ENCODE peak calls at places on chromosomes 1 and 21, in eight cellular contexts. One of them, this sample, is unnamed.

GRCh38 chr1:232528472-232529089 is 101.4 kb downstream of the SIPA1L2 start:
- DNase-seq in dermis microvascular lymphatic vessel endothelial cell: no peak
- DNase-seq in mesenteric fat pad: no peak
- DNase-seq in pancreas: no peak
- DNase-seq in ovary: no peak
- DNase-seq in left lobe of liver: no peak
- DNase-seq in activated CD4-positive, alpha-beta T cell treated with anti-CD3 and anti-CD28 coated beads, Interleukin-2, amount 50 U/mL, for 24 hours: no peak
- DNase-seq in T47D: no peak
- DNase-seq in this sample: no peak

GRCh38 chr1:179288977-179289376 is 4.6 kb upstream of the SOAT1 start:
- DNase-seq in dermis microvascular lymphatic vessel endothelial cell: no peak
- DNase-seq in mesenteric fat pad: no peak
- DNase-seq in pancreas: no peak
- DNase-seq in ovary: no peak
- DNase-seq in left lobe of liver: no peak
- DNase-seq in activated CD4-positive, alpha-beta T cell treated with anti-CD3 and anti-CD28 coated beads, Interleukin-2, amount 50 U/mL, for 24 hours: no peak
- DNase-seq in T47D: no peak
- DNase-seq in this sample: no peak

GRCh38 chr1:32242341-32242851 is 4.6 kb upstream of the FAM167B start:
- DNase-seq in dermis microvascular lymphatic vessel endothelial cell: peak; percentile 25
- DNase-seq in mesenteric fat pad: no peak
- DNase-seq in pancreas: no peak
- DNase-seq in ovary: peak; percentile 54
- DNase-seq in left lobe of liver: no peak
- DNase-seq in activated CD4-positive, alpha-beta T cell treated with anti-CD3 and anti-CD28 coated beads, Interleukin-2, amount 50 U/mL, for 24 hours: no peak
- DNase-seq in T47D: no peak
- DNase-seq in this sample: peak; percentile 82

GRCh38 chr1:151710187-151710586 is 6.4 kb downstream of the CELF3 start:
- DNase-seq in dermis microvascular lymphatic vessel endothelial cell: no peak
- DNase-seq in mesenteric fat pad: no peak
- DNase-seq in pancreas: peak; percentile 58
- DNase-seq in ovary: no peak
- DNase-seq in left lobe of liver: no peak
- DNase-seq in activated CD4-positive, alpha-beta T cell treated with anti-CD3 and anti-CD28 coated beads, Interleukin-2, amount 50 U/mL, for 24 hours: peak; percentile 13
- DNase-seq in T47D: no peak
- DNase-seq in this sample: peak; percentile 39

GRCh38 chr1:42777860-42778259 is 6.9 kb upstream of the TMEM269 start:
- DNase-seq in dermis microvascular lymphatic vessel endothelial cell: peak; percentile 56
- DNase-seq in mesenteric fat pad: no peak
- DNase-seq in pancreas: no peak
- DNase-seq in ovary: no peak
- DNase-seq in left lobe of liver: no peak
- DNase-seq in activated CD4-positive, alpha-beta T cell treated with anti-CD3 and anti-CD28 coated beads, Interleukin-2, amount 50 U/mL, for 24 hours: no peak
- DNase-seq in T47D: peak; percentile 21
- DNase-seq in this sample: peak; percentile 40

GRCh38 chr1:201409440-201409839 is 10.3 kb upstream of the LAD1 start:
- DNase-seq in dermis microvascular lymphatic vessel endothelial cell: no peak
- DNase-seq in mesenteric fat pad: no peak
- DNase-seq in pancreas: no peak
- DNase-seq in ovary: no peak
- DNase-seq in left lobe of liver: no peak
- DNase-seq in activated CD4-positive, alpha-beta T cell treated with anti-CD3 and anti-CD28 coated beads, Interleukin-2, amount 50 U/mL, for 24 hours: no peak
- DNase-seq in T47D: no peak
- DNase-seq in this sample: no peak

GRCh38 chr1:15724949-15725880 is 10.8 kb upstream of the SLC25A34 start:
- DNase-seq in dermis microvascular lymphatic vessel endothelial cell: no peak
- DNase-seq in mesenteric fat pad: no peak
- DNase-seq in pancreas: no peak
- DNase-seq in ovary: no peak
- DNase-seq in left lobe of liver: no peak
- DNase-seq in activated CD4-positive, alpha-beta T cell treated with anti-CD3 and anti-CD28 coated beads, Interleukin-2, amount 50 U/mL, for 24 hours: no peak
- DNase-seq in T47D: no peak
- DNase-seq in this sample: no peak

GRCh38 chr1:239952348-239953307 is 139.1 kb upstream of the FMN2 start:
- DNase-seq in dermis microvascular lymphatic vessel endothelial cell: no peak
- DNase-seq in mesenteric fat pad: peak; percentile 80
- DNase-seq in pancreas: no peak
- DNase-seq in ovary: no peak
- DNase-seq in left lobe of liver: peak; percentile 54
- DNase-seq in activated CD4-positive, alpha-beta T cell treated with anti-CD3 and anti-CD28 coated beads, Interleukin-2, amount 50 U/mL, for 24 hours: no peak
- DNase-seq in T47D: no peak
- DNase-seq in this sample: no peak

GRCh38 chr1:19974822-19975416 is 4.5 kb downstream of the PLA2G2A start:
- DNase-seq in dermis microvascular lymphatic vessel endothelial cell: peak; percentile 76
- DNase-seq in mesenteric fat pad: no peak
- DNase-seq in pancreas: no peak
- DNase-seq in ovary: peak; percentile 79
- DNase-seq in left lobe of liver: peak; percentile 55
- DNase-seq in activated CD4-positive, alpha-beta T cell treated with anti-CD3 and anti-CD28 coated beads, Interleukin-2, amount 50 U/mL, for 24 hours: no peak
- DNase-seq in T47D: peak; percentile 30
- DNase-seq in this sample: peak; percentile 19

GRCh38 chr1:18234790-18235242 is 127.2 kb downstream of the IGSF21 start:
- DNase-seq in dermis microvascular lymphatic vessel endothelial cell: peak; percentile 12
- DNase-seq in mesenteric fat pad: no peak
- DNase-seq in pancreas: no peak
- DNase-seq in ovary: no peak
- DNase-seq in left lobe of liver: no peak
- DNase-seq in activated CD4-positive, alpha-beta T cell treated with anti-CD3 and anti-CD28 coated beads, Interleukin-2, amount 50 U/mL, for 24 hours: no peak
- DNase-seq in T47D: peak; percentile 51
- DNase-seq in this sample: peak; percentile 68

GRCh38 chr1:58749646-58750045 is 34.2 kb downstream of the JUN start:
- DNase-seq in dermis microvascular lymphatic vessel endothelial cell: no peak
- DNase-seq in mesenteric fat pad: no peak
- DNase-seq in pancreas: no peak
- DNase-seq in ovary: no peak
- DNase-seq in left lobe of liver: no peak
- DNase-seq in activated CD4-positive, alpha-beta T cell treated with anti-CD3 and anti-CD28 coated beads, Interleukin-2, amount 50 U/mL, for 24 hours: no peak
- DNase-seq in T47D: no peak
- DNase-seq in this sample: no peak

GRCh38 chr1:234320549-234320948 is 52.7 kb upstream of the COA6 start:
- DNase-seq in dermis microvascular lymphatic vessel endothelial cell: no peak
- DNase-seq in mesenteric fat pad: no peak
- DNase-seq in pancreas: no peak
- DNase-seq in ovary: no peak
- DNase-seq in left lobe of liver: no peak
- DNase-seq in activated CD4-positive, alpha-beta T cell treated with anti-CD3 and anti-CD28 coated beads, Interleukin-2, amount 50 U/mL, for 24 hours: no peak
- DNase-seq in T47D: no peak
- DNase-seq in this sample: no peak

GRCh38 chr1:155166373-155167165 is 6.5 kb downstream of the KRTCAP2 start:
- DNase-seq in dermis microvascular lymphatic vessel endothelial cell: peak; percentile 96
- DNase-seq in mesenteric fat pad: peak; percentile 89
- DNase-seq in pancreas: peak; percentile 50
- DNase-seq in ovary: peak; percentile 71
- DNase-seq in left lobe of liver: peak; percentile 54
- DNase-seq in activated CD4-positive, alpha-beta T cell treated with anti-CD3 and anti-CD28 coated beads, Interleukin-2, amount 50 U/mL, for 24 hours: no peak
- DNase-seq in T47D: no peak
- DNase-seq in this sample: peak; percentile 54

GRCh38 chr1:102941364-102941947 is 166.9 kb downstream of the COL11A1 start:
- DNase-seq in dermis microvascular lymphatic vessel endothelial cell: no peak
- DNase-seq in mesenteric fat pad: no peak
- DNase-seq in pancreas: no peak
- DNase-seq in ovary: no peak
- DNase-seq in left lobe of liver: no peak
- DNase-seq in activated CD4-positive, alpha-beta T cell treated with anti-CD3 and anti-CD28 coated beads, Interleukin-2, amount 50 U/mL, for 24 hours: no peak
- DNase-seq in T47D: peak; percentile 2
- DNase-seq in this sample: no peak

GRCh38 chr1:223062177-223062576 is 80.9 kb downstream of the TLR5 start:
- DNase-seq in dermis microvascular lymphatic vessel endothelial cell: no peak
- DNase-seq in mesenteric fat pad: no peak
- DNase-seq in pancreas: no peak
- DNase-seq in ovary: no peak
- DNase-seq in left lobe of liver: no peak
- DNase-seq in activated CD4-positive, alpha-beta T cell treated with anti-CD3 and anti-CD28 coated beads, Interleukin-2, amount 50 U/mL, for 24 hours: no peak
- DNase-seq in T47D: no peak
- DNase-seq in this sample: no peak

GRCh38 chr1:36912365-36912840 is 121.9 kb downstream of the GRIK3 start:
- DNase-seq in dermis microvascular lymphatic vessel endothelial cell: no peak
- DNase-seq in mesenteric fat pad: peak; percentile 62
- DNase-seq in pancreas: no peak
- DNase-seq in ovary: no peak
- DNase-seq in left lobe of liver: no peak
- DNase-seq in activated CD4-positive, alpha-beta T cell treated with anti-CD3 and anti-CD28 coated beads, Interleukin-2, amount 50 U/mL, for 24 hours: no peak
- DNase-seq in T47D: no peak
- DNase-seq in this sample: no peak

GRCh38 chr1:80155371-80155770 is 1148.8 kb upstream of the ADGRL4 start:
- DNase-seq in dermis microvascular lymphatic vessel endothelial cell: no peak
- DNase-seq in mesenteric fat pad: no peak
- DNase-seq in pancreas: no peak
- DNase-seq in ovary: no peak
- DNase-seq in left lobe of liver: no peak
- DNase-seq in activated CD4-positive, alpha-beta T cell treated with anti-CD3 and anti-CD28 coated beads, Interleukin-2, amount 50 U/mL, for 24 hours: no peak
- DNase-seq in T47D: no peak
- DNase-seq in this sample: no peak

GRCh38 chr1:11700655-11701467 is 9.4 kb downstream of the DRAXIN start:
- DNase-seq in dermis microvascular lymphatic vessel endothelial cell: no peak
- DNase-seq in mesenteric fat pad: no peak
- DNase-seq in pancreas: no peak
- DNase-seq in ovary: no peak
- DNase-seq in left lobe of liver: no peak
- DNase-seq in activated CD4-positive, alpha-beta T cell treated with anti-CD3 and anti-CD28 coated beads, Interleukin-2, amount 50 U/mL, for 24 hours: no peak
- DNase-seq in T47D: no peak
- DNase-seq in this sample: no peak

GRCh38 chr1:58986996-58987767 is 203.3 kb upstream of the JUN start:
- DNase-seq in dermis microvascular lymphatic vessel endothelial cell: no peak
- DNase-seq in mesenteric fat pad: no peak
- DNase-seq in pancreas: no peak
- DNase-seq in ovary: no peak
- DNase-seq in left lobe of liver: no peak
- DNase-seq in activated CD4-positive, alpha-beta T cell treated with anti-CD3 and anti-CD28 coated beads, Interleukin-2, amount 50 U/mL, for 24 hours: no peak
- DNase-seq in T47D: no peak
- DNase-seq in this sample: no peak

GRCh38 chr1:230022666-230023380 is 44.2 kb upstream of the GALNT2 start:
- DNase-seq in dermis microvascular lymphatic vessel endothelial cell: no peak
- DNase-seq in mesenteric fat pad: no peak
- DNase-seq in pancreas: no peak
- DNase-seq in ovary: no peak
- DNase-seq in left lobe of liver: no peak
- DNase-seq in activated CD4-positive, alpha-beta T cell treated with anti-CD3 and anti-CD28 coated beads, Interleukin-2, amount 50 U/mL, for 24 hours: no peak
- DNase-seq in T47D: no peak
- DNase-seq in this sample: no peak

GRCh38 chr21:38788275-38788911 is 17.3 kb upstream of the ETS2 start:
- DNase-seq in dermis microvascular lymphatic vessel endothelial cell: peak; percentile 26
- DNase-seq in mesenteric fat pad: no peak
- DNase-seq in pancreas: no peak
- DNase-seq in ovary: no peak
- DNase-seq in left lobe of liver: no peak
- DNase-seq in activated CD4-positive, alpha-beta T cell treated with anti-CD3 and anti-CD28 coated beads, Interleukin-2, amount 50 U/mL, for 24 hours: no peak
- DNase-seq in T47D: no peak
- DNase-seq in this sample: no peak

GRCh38 chr1:58855351-58856165 is 71.7 kb upstream of the JUN start:
- DNase-seq in dermis microvascular lymphatic vessel endothelial cell: peak; percentile 97
- DNase-seq in mesenteric fat pad: no peak
- DNase-seq in pancreas: no peak
- DNase-seq in ovary: no peak
- DNase-seq in left lobe of liver: no peak
- DNase-seq in activated CD4-positive, alpha-beta T cell treated with anti-CD3 and anti-CD28 coated beads, Interleukin-2, amount 50 U/mL, for 24 hours: no peak
- DNase-seq in T47D: no peak
- DNase-seq in this sample: no peak

GRCh38 chr1:224432672-224433040 is 1.9 kb downstream of the WDR26 start:
- DNase-seq in dermis microvascular lymphatic vessel endothelial cell: peak; percentile 54
- DNase-seq in mesenteric fat pad: no peak
- DNase-seq in pancreas: no peak
- DNase-seq in ovary: no peak
- DNase-seq in left lobe of liver: no peak
- DNase-seq in activated CD4-positive, alpha-beta T cell treated with anti-CD3 and anti-CD28 coated beads, Interleukin-2, amount 50 U/mL, for 24 hours: no peak
- DNase-seq in T47D: no peak
- DNase-seq in this sample: peak; percentile 38

GRCh38 chr1:243693764-243694163 is 156.3 kb downstream of the AKT3 start:
- DNase-seq in dermis microvascular lymphatic vessel endothelial cell: no peak
- DNase-seq in mesenteric fat pad: no peak
- DNase-seq in pancreas: no peak
- DNase-seq in ovary: no peak
- DNase-seq in left lobe of liver: no peak
- DNase-seq in activated CD4-positive, alpha-beta T cell treated with anti-CD3 and anti-CD28 coated beads, Interleukin-2, amount 50 U/mL, for 24 hours: no peak
- DNase-seq in T47D: no peak
- DNase-seq in this sample: no peak

GRCh38 chr1:38746966-38747600 is 112.5 kb downstream of the RRAGC start:
- DNase-seq in dermis microvascular lymphatic vessel endothelial cell: no peak
- DNase-seq in mesenteric fat pad: no peak
- DNase-seq in pancreas: no peak
- DNase-seq in ovary: no peak
- DNase-seq in left lobe of liver: no peak
- DNase-seq in activated CD4-positive, alpha-beta T cell treated with anti-CD3 and anti-CD28 coated beads, Interleukin-2, amount 50 U/mL, for 24 hours: no peak
- DNase-seq in T47D: no peak
- DNase-seq in this sample: no peak

GRCh38 chr1:215002471-215002870 is 80.1 kb upstream of the KCNK2 start:
- DNase-seq in dermis microvascular lymphatic vessel endothelial cell: no peak
- DNase-seq in mesenteric fat pad: no peak
- DNase-seq in pancreas: no peak
- DNase-seq in ovary: no peak
- DNase-seq in left lobe of liver: no peak
- DNase-seq in activated CD4-positive, alpha-beta T cell treated with anti-CD3 and anti-CD28 coated beads, Interleukin-2, amount 50 U/mL, for 24 hours: no peak
- DNase-seq in T47D: no peak
- DNase-seq in this sample: no peak

GRCh38 chr1:154765970-154766369 is 104.1 kb downstream of the KCNN3 start:
- DNase-seq in dermis microvascular lymphatic vessel endothelial cell: peak; percentile 48
- DNase-seq in mesenteric fat pad: peak; percentile 12
- DNase-seq in pancreas: no peak
- DNase-seq in ovary: no peak
- DNase-seq in left lobe of liver: no peak
- DNase-seq in activated CD4-positive, alpha-beta T cell treated with anti-CD3 and anti-CD28 coated beads, Interleukin-2, amount 50 U/mL, for 24 hours: no peak
- DNase-seq in T47D: peak; percentile 83
- DNase-seq in this sample: no peak

GRCh38 chr1:30795026-30795425 is 37.5 kb upstream of the LAPTM5 start:
- DNase-seq in dermis microvascular lymphatic vessel endothelial cell: no peak
- DNase-seq in mesenteric fat pad: no peak
- DNase-seq in pancreas: no peak
- DNase-seq in ovary: no peak
- DNase-seq in left lobe of liver: no peak
- DNase-seq in activated CD4-positive, alpha-beta T cell treated with anti-CD3 and anti-CD28 coated beads, Interleukin-2, amount 50 U/mL, for 24 hours: no peak
- DNase-seq in T47D: no peak
- DNase-seq in this sample: no peak

GRCh38 chr1:167784876-167785550 is 63.2 kb downstream of the MPZL1 start:
- DNase-seq in dermis microvascular lymphatic vessel endothelial cell: no peak
- DNase-seq in mesenteric fat pad: no peak
- DNase-seq in pancreas: no peak
- DNase-seq in ovary: no peak
- DNase-seq in left lobe of liver: no peak
- DNase-seq in activated CD4-positive, alpha-beta T cell treated with anti-CD3 and anti-CD28 coated beads, Interleukin-2, amount 50 U/mL, for 24 hours: no peak
- DNase-seq in T47D: no peak
- DNase-seq in this sample: no peak

GRCh38 chr1:102897537-102897936 is 210.8 kb downstream of the COL11A1 start:
- DNase-seq in dermis microvascular lymphatic vessel endothelial cell: peak; percentile 0
- DNase-seq in mesenteric fat pad: no peak
- DNase-seq in pancreas: no peak
- DNase-seq in ovary: no peak
- DNase-seq in left lobe of liver: no peak
- DNase-seq in activated CD4-positive, alpha-beta T cell treated with anti-CD3 and anti-CD28 coated beads, Interleukin-2, amount 50 U/mL, for 24 hours: no peak
- DNase-seq in T47D: no peak
- DNase-seq in this sample: no peak

GRCh38 chr21:44929799-44930542 is 9.3 kb upstream of the ITGB2 start:
- DNase-seq in dermis microvascular lymphatic vessel endothelial cell: no peak
- DNase-seq in mesenteric fat pad: no peak
- DNase-seq in pancreas: peak; percentile 34
- DNase-seq in ovary: no peak
- DNase-seq in left lobe of liver: no peak
- DNase-seq in activated CD4-positive, alpha-beta T cell treated with anti-CD3 and anti-CD28 coated beads, Interleukin-2, amount 50 U/mL, for 24 hours: no peak
- DNase-seq in T47D: no peak
- DNase-seq in this sample: no peak

GRCh38 chr1:242017580-242018233 is 18.8 kb upstream of the MAP1LC3C start:
- DNase-seq in dermis microvascular lymphatic vessel endothelial cell: peak; percentile 46
- DNase-seq in mesenteric fat pad: no peak
- DNase-seq in pancreas: no peak
- DNase-seq in ovary: peak; percentile 42
- DNase-seq in left lobe of liver: peak; percentile 47
- DNase-seq in activated CD4-positive, alpha-beta T cell treated with anti-CD3 and anti-CD28 coated beads, Interleukin-2, amount 50 U/mL, for 24 hours: no peak
- DNase-seq in T47D: peak; percentile 48
- DNase-seq in this sample: peak; percentile 66

GRCh38 chr1:64965239-64966157 is 851 bp downstream of the JAK1 start:
- DNase-seq in dermis microvascular lymphatic vessel endothelial cell: peak; percentile 84
- DNase-seq in mesenteric fat pad: no peak
- DNase-seq in pancreas: peak; percentile 85
- DNase-seq in ovary: peak; percentile 82
- DNase-seq in left lobe of liver: peak; percentile 68
- DNase-seq in activated CD4-positive, alpha-beta T cell treated with anti-CD3 and anti-CD28 coated beads, Interleukin-2, amount 50 U/mL, for 24 hours: peak; percentile 21
- DNase-seq in T47D: no peak
- DNase-seq in this sample: peak; percentile 47

GRCh38 chr1:7898962-7899361 is 41.7 kb downstream of the TNFRSF9 start:
- DNase-seq in dermis microvascular lymphatic vessel endothelial cell: no peak
- DNase-seq in mesenteric fat pad: no peak
- DNase-seq in pancreas: no peak
- DNase-seq in ovary: no peak
- DNase-seq in left lobe of liver: no peak
- DNase-seq in activated CD4-positive, alpha-beta T cell treated with anti-CD3 and anti-CD28 coated beads, Interleukin-2, amount 50 U/mL, for 24 hours: no peak
- DNase-seq in T47D: no peak
- DNase-seq in this sample: no peak

This sample was measured in globus pallidus.